ENCODE peak calls at places on chromosomes 1 and 21, in five cellular contexts. E is prostate gland; O is heart left ventricle; R is hepatocyte; N is CD4-positive, alpha-beta T cell. B is an unnamed sample.

GRCh38 chr1:54671985-54672608 is 30.5 kb downstream of the MROH7 start:
- DNase-seq in E (peak; percentile 7), O (no peak), N (peak; percentile 52), R (peak; percentile 76), B (no peak)

GRCh38 chr1:67724928-67725560 is 40.0 kb downstream of the GADD45A start:
- DNase-seq in N (no peak), O (peak; percentile 84), R (no peak), E (peak; percentile 72), B (no peak)

GRCh38 chr1:177228721-177229088 is 57.9 kb downstream of the BRINP2 start:
- DNase-seq in R (no peak), O (no peak), N (no peak), E (no peak), B (no peak)

GRCh38 chr21:34807881-34808568 is 139.2 kb downstream of the CLIC6 start:
- DNase-seq in N (peak; percentile 18), R (peak; percentile 72), O (no peak), E (no peak), B (peak; percentile 83)

GRCh38 chr1:230328342-230329015 is 97.7 kb downstream of the PGBD5 start:
- DNase-seq in R (no peak), N (no peak), O (no peak), E (no peak), B (no peak)

GRCh38 chr1:153748903-153749302 is 21.1 kb downstream of the INTS3 start:
- DNase-seq in N (no peak), O (no peak), R (no peak), E (no peak), B (no peak)

GRCh38 chr1:6961905-6962304 is 176.7 kb downstream of the CAMTA1 start:
- DNase-seq in R (no peak), O (no peak), N (no peak), E (no peak), B (no peak)

GRCh38 chr1:38872401-38873026 is 634 bp downstream of the MYCBP start:
- DNase-seq in O (no peak), R (peak; percentile 28), E (no peak), N (no peak), B (no peak)

GRCh38 chr1:84956655-84957054 is 40.3 kb downstream of the MCOLN2 start:
- DNase-seq in R (no peak), E (no peak), O (no peak), N (no peak), B (no peak)

GRCh38 chr1:113780363-113781146 is 21.3 kb upstream of the PHTF1 start:
- DNase-seq in N (no peak), R (no peak), E (no peak), O (no peak), B (no peak)

GRCh38 chr1:35659589-35659988 is 18.3 kb upstream of the PSMB2 start:
- DNase-seq in R (no peak), O (no peak), N (no peak), E (no peak), B (no peak)

GRCh38 chr1:28144203-28145135 is 32.0 kb downstream of the PTAFR start:
- DNase-seq in N (no peak), E (no peak), O (no peak), R (no peak), B (peak; percentile 19)

GRCh38 chr1:2189459-2190425 is 4.8 kb downstream of the FAAP20 start:
- DNase-seq in E (peak; percentile 97), O (peak; percentile 95), N (peak; percentile 85), R (peak; percentile 98), B (peak; percentile 98)

GRCh38 chr1:92211166-92211565 is 6.5 kb upstream of the C1orf146 start:
- DNase-seq in E (no peak), O (no peak), N (no peak), R (no peak), B (no peak)

GRCh38 chr1:25555753-25556092 is 12.3 kb downstream of the LDLRAP1 start:
- DNase-seq in R (no peak), N (no peak), E (no peak), O (no peak), B (no peak)

GRCh38 chr1:119712342-119713038 is 756 bp downstream of the PHGDH start:
- DNase-seq in R (peak; percentile 92), N (no peak), E (peak; percentile 69), O (peak; percentile 72), B (no peak)

GRCh38 chr1:164637461-164638375 is 78.7 kb downstream of the PBX1 start:
- DNase-seq in N (no peak), E (no peak), O (peak; percentile 56), R (no peak), B (no peak)

GRCh38 chr1:66227966-66228365 is 306.0 kb upstream of the SGIP1 start:
- DNase-seq in E (no peak), N (no peak), O (no peak), R (no peak), B (no peak)

GRCh38 chr21:44869860-44870747 is 3.4 kb downstream of the PTTG1IP start:
- DNase-seq in E (no peak), N (no peak), R (peak; percentile 90), O (peak; percentile 54), B (no peak)

GRCh38 chr1:15757016-15757543 is 1.5 kb upstream of the FBLIM1 start:
- DNase-seq in O (no peak), E (no peak), R (no peak), N (no peak), B (no peak)

GRCh38 chr21:18251065-18251464 is 6.4 kb downstream of the CHODL start:
- DNase-seq in E (no peak), R (no peak), N (no peak), O (no peak), B (no peak)

GRCh38 chr1:246600579-246600978 is 34.3 kb downstream of the CNST start:
- DNase-seq in R (no peak), N (no peak), E (peak; percentile 17), O (no peak), B (no peak)

GRCh38 chr1:160354388-160354985 is 11.3 kb downstream of the NCSTN start:
- DNase-seq in O (no peak), N (no peak), E (no peak), R (peak; percentile 38), B (no peak)

GRCh38 chr1:51901151-51901550 is 22.6 kb upstream of the NRDC start:
- DNase-seq in R (no peak), N (no peak), O (no peak), E (no peak), B (no peak)

GRCh38 chr1:90391116-90391515 is 326.0 kb downstream of the BARHL2 start:
- DNase-seq in O (no peak), E (no peak), R (no peak), N (no peak), B (no peak)

GRCh38 chr1:208437416-208437815 is 193.2 kb upstream of the PLXNA2 start:
- DNase-seq in E (no peak), R (no peak), O (no peak), N (no peak), B (no peak)

GRCh38 chr21:29052224-29052623 is 21.2 kb downstream of the CCT8 start:
- DNase-seq in R (no peak), O (no peak), N (no peak), E (no peak), B (no peak)

GRCh38 chr1:212878418-212878817 is 20.3 kb downstream of the FLVCR1 start:
- DNase-seq in N (no peak), R (no peak), O (no peak), E (no peak), B (no peak)

GRCh38 chr1:205596876-205597275 is 34.9 kb downstream of the ELK4 start:
- DNase-seq in E (no peak), O (no peak), R (no peak), N (no peak), B (no peak)

GRCh38 chr21:31236528-31236927 is 107.5 kb downstream of the TIAM1 start:
- DNase-seq in R (no peak), N (no peak), O (no peak), E (no peak), B (no peak)

DNA sequence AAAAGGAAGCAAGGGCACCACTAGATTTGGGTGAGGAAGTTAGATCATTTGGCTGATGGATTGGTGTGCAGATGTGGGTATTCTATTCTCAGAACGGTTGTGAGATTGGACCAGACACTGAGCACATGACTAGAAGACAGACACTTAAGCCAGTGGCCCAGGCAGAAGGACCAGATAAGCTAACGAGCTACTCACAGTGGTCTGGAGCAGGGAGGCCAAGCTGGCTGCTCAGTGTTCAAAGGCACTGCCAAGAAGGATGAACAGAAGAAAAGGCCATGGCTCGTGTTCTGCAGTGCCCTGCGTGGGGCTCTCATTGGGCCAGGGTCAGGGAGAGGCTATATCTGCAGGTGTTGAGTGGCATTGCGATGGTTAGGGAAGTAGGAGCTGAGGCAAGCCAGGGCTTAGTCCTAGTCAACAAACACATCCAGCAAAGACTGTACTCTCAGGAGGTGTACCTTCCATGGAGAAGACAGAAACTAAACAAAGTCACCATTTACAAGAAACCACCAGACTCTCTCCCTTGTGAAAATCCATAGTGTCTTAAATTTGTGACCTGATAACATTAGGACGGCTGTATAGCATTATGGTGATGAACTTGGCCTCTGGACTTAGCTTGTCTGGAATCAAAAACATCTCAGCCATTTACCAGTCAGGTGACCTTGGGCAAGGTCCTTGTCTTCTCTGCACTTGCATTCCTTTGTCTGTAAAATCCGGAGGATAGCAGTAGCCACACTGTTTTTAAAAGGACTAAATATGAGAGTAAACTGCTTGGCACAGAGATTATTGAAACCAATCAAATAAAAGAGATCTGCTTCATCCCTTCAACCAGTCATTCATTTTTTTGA is 274.5 kb downstream of the SIPA1L2 start:
- DNase-seq in E (no peak), O (no peak), R (no peak), N (no peak), B (no peak)
- H3K27ac ChIP-seq in E (no peak overlapping the region), O (no peak overlapping the region), R (peak overlapping the region; percentile 3), N (no peak overlapping the region), B (no peak overlapping the region)

GRCh38 chr1:93749894-93750301 is 68.3 kb upstream of the BCAR3 start:
- DNase-seq in E (no peak), R (peak; percentile 30), N (no peak), O (no peak), B (no peak)
- TF ChIP-seq CTCF in E (no peak), R (peak; percentile 33), N (no peak), O (no peak), B (no peak)

DNA sequence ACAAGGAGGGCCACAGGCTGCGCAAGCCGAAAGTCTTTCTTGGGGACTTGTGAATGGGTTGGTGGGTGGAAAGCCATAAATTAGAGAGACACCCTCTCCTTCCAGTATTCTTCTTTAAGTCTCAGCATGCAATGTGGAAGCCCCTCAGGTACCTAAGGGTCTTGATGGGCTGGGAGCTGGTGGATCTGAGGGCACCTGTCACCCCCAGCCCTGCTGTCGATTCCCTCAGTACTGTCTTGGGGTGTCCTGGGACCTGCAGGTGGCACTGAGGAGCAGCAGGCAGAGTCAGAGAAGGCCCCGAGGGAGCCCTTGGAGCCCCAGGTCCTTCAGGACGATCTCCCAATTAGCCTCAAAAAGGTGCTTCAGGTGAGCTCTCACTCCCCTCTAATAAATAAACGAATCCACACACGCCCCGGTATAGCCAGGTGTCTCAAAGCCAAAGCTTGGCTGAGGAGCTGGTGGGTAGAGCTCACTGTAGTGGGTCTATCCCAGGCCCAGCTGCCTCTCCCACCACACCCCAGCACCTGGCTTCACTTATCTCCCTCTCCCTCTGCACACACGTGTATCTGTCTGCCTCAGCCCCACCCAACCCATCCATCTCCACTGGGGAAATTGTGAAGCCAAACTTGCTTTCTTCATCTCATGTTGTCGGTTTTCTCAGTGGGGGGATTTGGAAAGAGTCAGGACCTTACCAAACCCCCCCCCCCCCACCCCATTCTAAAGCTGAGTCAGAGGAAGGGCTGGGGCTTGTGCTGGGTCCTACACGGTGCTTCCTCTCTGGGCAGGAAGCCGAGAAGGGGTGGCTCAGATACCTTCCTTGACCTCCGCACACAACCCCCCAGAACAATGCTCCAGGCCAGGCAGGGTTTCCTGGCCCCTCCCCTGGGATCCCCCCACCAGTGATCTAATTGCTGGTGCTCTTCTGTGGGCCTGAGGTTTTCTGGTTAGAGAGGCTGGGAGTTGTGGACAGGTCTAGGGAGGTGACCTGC is 1.6 kb downstream of the ADAM15 start:
- DNase-seq in R (no peak), E (peak; percentile 37), O (peak; percentile 83), N (no peak), B (no peak)
- H3K27ac ChIP-seq in R (no peak overlapping the region), E (peak overlapping the region; percentile 92), O (peak overlapping the region; percentile 98), N (no peak overlapping the region), B (peak overlapping the region; percentile 62)

GRCh38 chr1:8247821-8248436 is 70.0 kb upstream of the SLC45A1 start:
- DNase-seq in O (no peak), N (no peak), R (peak; percentile 52), E (no peak), B (no peak)
- TF ChIP-seq CTCF in O (no peak), N (no peak), R (no peak), E (no peak), B (no peak)